ENCODE peak calls at places on chromosomes 16 and 17, in four cellular contexts. J, H, C and U are unnamed samples.

GRCh38 chr17:28338056-28338768 is 2.7 kb downstream of the TNFAIP1 start:
- DNase-seq in J (no peak), H (no peak), C (no peak), U (peak)

GRCh38 chr16:2086136-2086742 is 38.5 kb downstream of the TSC2 start:
- DNase-seq in J (no peak), H (no peak), C (no peak), U (peak)

GRCh38 chr16:20102521-20102920 is 28.8 kb upstream of the GPR139 start:
- DNase-seq in J (no peak), H (no peak), C (no peak), U (no peak)

GRCh38 chr17:64097196-64097936 is 32.6 kb downstream of the ERN1 start:
- DNase-seq in J (no peak), H (peak), C (no peak), U (peak)

GRCh38 chr16:83968483-83968865 is 430 bp downstream of the NECAB2 start:
- DNase-seq in J (no peak), H (no peak), C (no peak), U (peak)

GRCh38 chr17:80899402-80900268 is 92.0 kb upstream of the CHMP6 start:
- DNase-seq in J (peak), H (no peak), C (no peak), U (peak)

GRCh38 chr17:14341866-14342265 is 41.0 kb downstream of the HS3ST3B1 start:
- DNase-seq in J (no peak), H (no peak), C (no peak), U (no peak)

GRCh38 chr17:43344700-43345099 is 54.1 kb upstream of the ARL4D start:
- DNase-seq in J (no peak), H (no peak), C (no peak), U (no peak)

GRCh38 chr17:32266389-32267269 is 997 bp downstream of the RHBDL3 start:
- DNase-seq in J (no peak), H (no peak), C (no peak), U (peak)

GRCh38 chr16:85194528-85195270 is 82.4 kb upstream of the CIBAR2 start:
- DNase-seq in J (no peak), H (no peak), C (no peak), U (peak)

GRCh38 chr16:22007509-22008214 is at the start of gene MOSMO:
- DNase-seq in J (peak), H (peak), C (no peak), U (peak)

GRCh38 chr17:39705786-39706348 is 6.0 kb downstream of the ERBB2 start:
- DNase-seq in J (peak), H (no peak), C (no peak), U (peak)

GRCh38 chr17:78817123-78817522 is 23.5 kb downstream of the USP36 start:
- DNase-seq in J (no peak), H (no peak), C (no peak), U (no peak)

GRCh38 chr17:2852729-2853110 is 56.5 kb downstream of the RAP1GAP2 start:
- DNase-seq in J (peak), H (no peak), C (no peak), U (no peak)

GRCh38 chr17:75535119-75535537 is 9.6 kb downstream of the LLGL2 start:
- DNase-seq in J (no peak), H (no peak), C (no peak), U (no peak)

GRCh38 chr16:10930755-10931093 is 11.5 kb downstream of the DEXI start:
- DNase-seq in J (no peak), H (no peak), C (no peak), U (no peak)

GRCh38 chr16:11283820-11284248 is 2.7 kb upstream of the PRM1 start:
- DNase-seq in J (no peak), H (no peak), C (no peak), U (peak)

DNA sequence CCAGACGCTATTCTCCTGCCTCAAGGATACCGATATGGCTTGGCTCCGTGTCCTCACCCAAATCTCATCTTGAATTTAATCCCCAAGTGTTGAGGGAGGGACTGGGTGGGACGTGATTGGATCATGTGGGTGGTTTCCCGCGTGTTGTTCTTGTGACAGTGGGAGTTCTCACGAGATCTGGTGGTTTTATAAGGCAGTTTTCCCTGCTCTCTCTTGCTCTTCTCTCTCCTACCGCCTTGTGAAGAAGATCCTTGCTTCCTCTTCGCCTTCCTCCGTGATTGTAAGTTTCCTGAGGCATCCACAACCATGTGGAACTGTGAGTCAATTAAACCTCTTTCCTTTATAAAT is 43.9 kb upstream of the ZCCHC14 start:
- DNase-seq in J (no peak), H (no peak), C (no peak), U (no peak)
- H3K27ac ChIP-seq in J (no peak), H (no peak), C (no peak), U (no peak)

GRCh38 chr16:69223882-69224281 is 36.9 kb downstream of the SNTB2 start:
- DNase-seq in J (no peak), H (no peak), C (no peak), U (peak)
- H3K27ac ChIP-seq in J (no peak), H (peak), C (no peak), U (peak)

GRCh38 chr17:77306048-77306789 is 165.4 kb downstream of the SEC14L1 start:
- DNase-seq in J (no peak), H (no peak), C (no peak), U (peak)

GRCh38 chr17:77306790-77307478 is 166.2 kb downstream of the SEC14L1 start:
- DNase-seq in J (no peak), H (no peak), C (no peak), U (peak)

GRCh38 chr17:77303620-77304019 is 162.9 kb downstream of the SEC14L1 start:
- DNase-seq in J (no peak), H (no peak), C (no peak), U (peak)

GRCh38 chr17:77304051-77304745 is 163.4 kb downstream of the SEC14L1 start:
- DNase-seq in J (no peak), H (no peak), C (no peak), U (peak)

GRCh38 chr17:77304746-77305473 is 164.1 kb downstream of the SEC14L1 start:
- DNase-seq in J (peak), H (no peak), C (no peak), U (peak)
- H3K27ac ChIP-seq in J (peak), H (no peak), C (no peak), U (peak)

DNA sequence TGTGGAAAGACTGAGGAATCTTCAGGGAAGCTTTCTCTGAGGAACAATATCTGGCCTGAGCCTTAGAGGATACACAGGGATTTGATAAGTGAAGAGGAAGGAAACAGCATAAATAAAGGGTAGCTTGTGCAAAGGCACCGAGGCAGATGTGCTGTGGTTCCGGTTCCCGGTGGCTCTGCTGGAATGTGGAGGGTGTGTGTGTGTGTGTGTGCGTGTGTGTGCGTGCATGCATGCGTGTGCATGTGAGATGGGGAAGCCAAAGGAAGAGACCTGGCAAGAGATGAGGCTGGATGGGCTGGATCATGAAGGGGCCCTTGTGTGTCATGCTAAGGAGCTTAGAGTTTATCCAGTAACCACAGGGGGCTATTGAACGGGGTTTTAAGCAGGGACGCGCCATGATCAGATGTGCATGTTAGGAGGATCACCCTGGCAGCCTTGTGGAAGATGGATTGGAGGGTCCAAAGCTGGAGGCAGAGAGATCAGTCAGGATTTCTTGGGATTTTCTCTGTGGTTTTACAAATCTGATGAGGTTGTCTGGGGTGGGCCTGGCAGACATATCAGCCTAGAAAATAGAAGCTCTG is 8.3 kb downstream of the WSCD1 start:
- DNase-seq in J (no peak), H (no peak), C (no peak), U (no peak)
- H3K27ac ChIP-seq in J (no peak), H (no peak), C (no peak), U (no peak)

DNA sequence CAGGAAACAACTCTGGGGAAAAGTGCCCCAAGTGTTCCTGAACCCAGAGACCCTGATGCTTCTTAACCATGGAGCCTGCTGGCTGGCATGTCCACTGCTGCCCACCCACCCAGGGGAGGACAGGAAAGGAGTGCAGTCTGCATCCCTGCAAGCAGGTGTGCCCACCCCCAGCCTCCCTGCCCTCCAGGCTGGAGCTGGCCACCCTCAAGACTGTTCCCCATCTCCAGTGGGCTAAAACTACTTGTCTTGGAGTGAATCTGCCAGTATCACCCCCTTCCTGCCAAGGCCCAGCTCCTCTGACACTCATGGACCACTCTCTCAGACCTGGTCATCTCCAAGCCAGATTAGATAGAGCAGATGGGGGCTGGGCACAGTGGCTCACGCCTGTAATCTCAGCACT is 29.8 kb downstream of the ARHGAP27 start:
- DNase-seq in J (no peak), H (no peak), C (no peak), U (no peak)
- H3K27ac ChIP-seq in J (no peak), H (no peak), C (no peak), U (no peak)

GRCh38 chr17:58531122-58531521 is 16.7 kb upstream of the MTMR4 start:
- DNase-seq in J (no peak), H (no peak), C (no peak), U (peak)
- H3K27ac ChIP-seq in J (no peak), H (peak), C (peak), U (no peak)

GRCh38 chr16:52456368-52456767 is 90.6 kb downstream of the TOX3 start:
- DNase-seq in J (no peak), H (no peak), C (no peak), U (no peak)
- H3K27ac ChIP-seq in J (no peak), H (no peak), C (no peak), U (no peak)

DNA sequence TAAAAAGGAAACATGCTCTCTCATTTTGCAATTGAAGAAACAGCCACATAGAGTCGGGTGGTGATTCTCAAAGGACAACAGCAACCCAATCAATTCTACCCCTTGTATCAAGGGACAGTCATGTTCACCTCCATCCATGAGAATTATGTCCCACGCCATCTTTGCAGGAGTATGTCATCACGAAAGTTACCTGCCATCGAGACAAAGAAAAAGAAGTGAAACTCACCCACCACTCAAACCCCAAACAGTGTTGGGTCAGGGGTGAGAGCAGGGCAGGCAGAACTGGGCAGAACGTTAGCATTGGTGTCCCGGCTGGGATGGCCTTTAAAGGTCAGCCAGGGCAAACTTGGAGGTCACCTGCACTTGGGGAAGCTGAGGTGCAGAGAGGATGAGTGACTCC is 24.2 kb upstream of the HNF1B start:
- DNase-seq in J (no peak), H (no peak), C (no peak), U (no peak)
- H3K27ac ChIP-seq in J (no peak), H (no peak), C (no peak), U (no peak)

GRCh38 chr16:23511731-23512130 is 1.4 kb upstream of the GGA2 start:
- DNase-seq in J (no peak), H (no peak), C (no peak), U (no peak)

GRCh38 chr16:23509441-23509754 is 896 bp downstream of the GGA2 start:
- DNase-seq in J (no peak), H (no peak), C (no peak), U (no peak)

GRCh38 chr16:23508589-23509440 is 1.5 kb downstream of the GGA2 start:
- DNase-seq in J (peak), H (no peak), C (no peak), U (peak)

GRCh38 chr16:23510154-23510914 is at the start of gene GGA2:
- DNase-seq in J (peak), H (peak), C (peak), U (peak)

GRCh38 chr16:23509763-23510153 is 536 bp downstream of the GGA2 start:
- DNase-seq in J (peak), H (peak), C (no peak), U (peak)
- H3K27ac ChIP-seq in J (peak), H (peak), C (peak), U (peak)